ENCODE peak calls at places on chromosomes 1 and 21, in nine cellular contexts. S, A, B, V, H, O, Z, X and Q are unnamed samples.

GRCh38 chr1:24551910-24552571 is 3.8 kb upstream of the NCMAP start:
- DNase-seq in H (no peak), S (peak), O (no peak), Z (no peak), X (no peak), B (no peak), V (no peak), A (no peak), Q (no peak)

GRCh38 chr1:117735045-117735992 is 129.5 kb downstream of the TENT5C start:
- DNase-seq in O (peak), H (no peak), B (no peak), Z (peak), X (peak), A (peak), S (peak), V (no peak), Q (no peak)

GRCh38 chr1:22808846-22809501 is 98.3 kb downstream of the EPHB2 start:
- DNase-seq in H (no peak), O (no peak), A (no peak), V (peak), Z (no peak), B (peak), S (no peak), X (no peak), Q (no peak)

GRCh38 chr1:26701995-26702679 is 6.3 kb downstream of the ARID1A start:
- DNase-seq in H (no peak), B (no peak), S (no peak), O (no peak), A (no peak), X (no peak), V (no peak), Z (no peak), Q (no peak)

GRCh38 chr1:167171286-167171929 is 49.3 kb upstream of the POU2F1 start:
- DNase-seq in V (no peak), O (no peak), H (no peak), X (no peak), A (no peak), B (no peak), Z (no peak), S (no peak), Q (no peak)

GRCh38 chr1:31723828-31724359 is 20.1 kb upstream of the COL16A1 start:
- DNase-seq in X (peak), V (no peak), Z (no peak), H (peak), S (peak), B (no peak), A (no peak), O (no peak), Q (peak)

GRCh38 chr1:108570128-108570527 is 10.2 kb downstream of the EEIG2 start:
- DNase-seq in H (peak), O (no peak), A (no peak), S (peak), V (no peak), Z (no peak), B (no peak), X (no peak), Q (no peak)

GRCh38 chr21:8991088-8991907 is 1530.1 kb upstream of the TPTE start:
- DNase-seq in S (no peak), B (no peak), V (no peak), H (no peak), A (no peak), O (no peak), X (no peak), Z (no peak), Q (no peak)

GRCh38 chr1:30881266-30882181 is 27.0 kb downstream of the SDC3 start:
- DNase-seq in A (peak), H (no peak), V (no peak), Z (peak), X (no peak), O (no peak), S (no peak), B (no peak), Q (no peak)

GRCh38 chr1:63152572-63152971 is 169.8 kb upstream of the FOXD3 start:
- DNase-seq in V (no peak), H (peak), O (no peak), X (no peak), Z (no peak), A (no peak), B (no peak), S (no peak), Q (no peak)

GRCh38 chr21:32371913-32372314 is 20.9 kb downstream of the URB1 start:
- DNase-seq in V (no peak), S (no peak), H (no peak), A (no peak), B (no peak), Z (no peak), O (no peak), X (no peak), Q (no peak)

GRCh38 chr1:238681451-238681850 is 704.9 kb upstream of the CHRM3 start:
- DNase-seq in O (no peak), V (no peak), A (no peak), H (no peak), Z (no peak), X (no peak), B (no peak), S (no peak), Q (no peak)

GRCh38 chr1:162631546-162632233 is 574 bp upstream of the DDR2 start:
- DNase-seq in S (no peak), B (peak), H (no peak), V (no peak), X (no peak), A (no peak), Z (no peak), O (no peak), Q (no peak)

GRCh38 chr1:89311757-89312156 is 39.1 kb upstream of the GBP5 start:
- DNase-seq in B (no peak), V (no peak), S (no peak), A (no peak), X (no peak), H (no peak), Z (no peak), O (no peak), Q (no peak)

GRCh38 chr1:166920561-166921475 is 44.8 kb upstream of the TADA1 start:
- DNase-seq in O (no peak), A (no peak), S (peak), Z (no peak), V (no peak), X (no peak), B (no peak), H (peak), Q (no peak)

GRCh38 chr21:45164124-45164511 is 89.7 kb downstream of the ADARB1 start:
- DNase-seq in X (no peak), V (no peak), S (no peak), O (no peak), A (no peak), B (no peak), H (no peak), Z (no peak), Q (no peak)

GRCh38 chr1:228875741-228876140 is 140.5 kb downstream of the RHOU start:
- DNase-seq in O (no peak), X (no peak), H (no peak), S (no peak), B (no peak), V (peak), Z (no peak), A (no peak), Q (no peak)

GRCh38 chr1:72037745-72038343 is 244.5 kb downstream of the NEGR1 start:
- DNase-seq in Z (no peak), V (no peak), O (no peak), B (peak), S (peak), H (peak), X (no peak), A (peak), Q (no peak)